ENCODE peak calls at places on chromosomes 12 and 14, in nine cellular contexts. A is esophagus squamous epithelium; N is left ventricle myocardium inferior; O is PC-3; W is heart left ventricle; U is transverse colon; M is CD8-positive, alpha-beta memory T cell; C is H1; V is lung. L is an unnamed sample.

GRCh38 chr12:57604454-57605307 is at the start of gene DTX3:
- DNase-seq in C (no peak), O (no peak), U (no peak), M (no peak), W (peak; percentile 54), A (no peak), N (peak; percentile 55), V (no peak), L (peak; percentile 38)

GRCh38 chr12:23093488-23093887 is 468.5 kb downstream of the ETNK1 start:
- DNase-seq in C (no peak), N (no peak), V (no peak), M (no peak), W (no peak), A (no peak), U (no peak), O (no peak), L (no peak)

GRCh38 chr14:98144964-98145363 is 1127.0 kb downstream of the BCL11B start:
- DNase-seq in M (no peak), U (no peak), W (no peak), A (no peak), V (no peak), C (no peak), O (peak; percentile 3), N (no peak), L (peak; percentile 64)

GRCh38 chr14:69226178-69226577 is 33.8 kb upstream of the GALNT16 start:
- DNase-seq in M (no peak), W (no peak), N (no peak), A (no peak), U (no peak), V (no peak), C (no peak), O (no peak), L (no peak)

GRCh38 chr12:1859643-1860042 is 39.3 kb downstream of the LRTM2 start:
- DNase-seq in A (no peak), U (no peak), O (peak; percentile 68), W (no peak), V (no peak), N (no peak), M (no peak), C (no peak), L (no peak)

GRCh38 chr12:47017901-47018479 is 61.4 kb upstream of the PCED1B start:
- DNase-seq in N (no peak), C (no peak), O (peak; percentile 92), V (no peak), A (no peak), U (no peak), M (no peak), W (no peak), L (no peak)

GRCh38 chr14:102319351-102320032 is at the start of gene ZNF839:
- DNase-seq in C (peak; percentile 66), V (peak; percentile 93), W (peak; percentile 95), A (peak; percentile 64), M (peak; percentile 90), U (peak; percentile 94), O (peak; percentile 91), N (peak; percentile 93), L (peak; percentile 95)

GRCh38 chr12:94718114-94718513 is 67.8 kb upstream of the TMCC3 start:
- DNase-seq in W (no peak), A (no peak), N (no peak), V (no peak), U (no peak), C (no peak), O (peak; percentile 19), M (no peak), L (no peak)

GRCh38 chr14:68785817-68786490 is 6.9 kb downstream of the ZFP36L1 start:
- DNase-seq in W (no peak), C (no peak), U (peak; percentile 34), O (peak; percentile 18), A (no peak), M (peak; percentile 57), V (no peak), N (no peak), L (peak; percentile 30)

GRCh38 chr12:114355389-114356088 is 50.4 kb downstream of the TBX5 start:
- DNase-seq in A (no peak), W (peak; percentile 50), M (no peak), C (no peak), V (no peak), O (peak; percentile 3), N (peak; percentile 46), U (no peak), L (no peak)

GRCh38 chr12:95763809-95764253 is 26.7 kb downstream of the NTN4 start:
- DNase-seq in O (peak; percentile 96), U (no peak), W (peak; percentile 46), A (no peak), V (no peak), M (no peak), C (no peak), N (no peak), L (peak; percentile 71)

GRCh38 chr14:76131071-76131985 is 20.4 kb upstream of the GPATCH2L start:
- DNase-seq in V (no peak), O (no peak), W (no peak), C (no peak), N (no peak), M (no peak), U (no peak), A (no peak), L (no peak)

GRCh38 chr12:29148958-29149690 is at the start of gene FAR2:
- DNase-seq in O (peak; percentile 69), V (peak; percentile 43), U (peak; percentile 77), A (no peak), W (peak; percentile 62), N (peak; percentile 51), C (no peak), M (peak; percentile 45), L (peak; percentile 28)

GRCh38 chr12:59093090-59093489 is 172.8 kb upstream of the LRIG3 start:
- DNase-seq in U (no peak), V (no peak), C (no peak), M (no peak), N (no peak), W (no peak), O (no peak), A (no peak), L (no peak)

GRCh38 chr12:11545438-11546330 is 103.8 kb upstream of the ETV6 start:
- DNase-seq in N (no peak), W (no peak), M (peak; percentile 70), V (no peak), O (no peak), U (no peak), A (no peak), C (no peak), L (no peak)

GRCh38 chr12:131124487-131125280 is 171.0 kb downstream of the ADGRD1 start:
- DNase-seq in N (no peak), O (no peak), A (no peak), U (no peak), W (no peak), C (no peak), M (no peak), V (no peak), L (no peak)

DNA sequence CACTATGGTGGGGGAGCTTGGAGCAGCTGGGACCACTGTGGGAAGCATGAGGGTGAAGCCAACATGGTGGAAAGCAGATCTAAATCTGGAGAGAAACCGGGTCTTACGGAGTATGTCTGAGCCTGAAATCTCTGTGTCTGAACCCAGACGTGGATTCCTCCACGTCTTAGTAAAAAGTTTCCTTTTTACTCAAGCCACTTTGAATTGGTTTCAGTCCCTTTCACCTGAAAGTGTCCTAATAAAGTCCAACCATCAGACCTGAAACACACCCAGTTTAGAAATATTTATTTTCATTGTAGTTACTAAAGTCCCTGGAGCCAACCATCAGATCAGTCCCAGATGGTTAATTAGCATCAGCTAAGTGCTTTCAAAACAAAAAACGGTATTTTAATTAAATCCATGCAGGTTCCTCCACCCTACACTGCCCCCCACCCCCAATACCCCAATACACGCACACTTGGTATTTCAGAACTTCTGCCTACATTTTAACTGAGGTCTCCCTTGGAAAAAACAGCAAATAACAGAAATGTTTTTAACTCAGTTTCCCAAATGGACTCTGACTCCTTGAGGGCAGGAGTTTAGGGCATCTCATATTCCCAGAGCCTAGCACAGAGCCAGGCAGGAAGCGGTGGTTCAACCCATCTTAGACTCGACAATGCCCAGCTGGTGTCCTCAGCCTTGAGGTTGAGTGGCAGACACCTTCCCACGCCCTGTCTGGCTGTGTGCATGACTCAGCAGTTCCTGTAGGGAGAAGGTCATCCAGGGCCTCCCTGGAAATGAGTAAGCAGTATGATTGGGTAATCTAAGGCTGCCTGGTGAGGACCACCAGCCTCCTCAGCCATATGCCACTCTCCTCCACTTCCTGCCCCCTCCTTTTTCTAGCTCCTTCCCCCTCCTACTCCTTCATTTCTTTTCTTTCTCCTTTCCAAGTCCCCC is 175.8 kb downstream of the TTC8 start:
- DNase-seq in W (no peak), V (peak; percentile 54), O (peak; percentile 94), A (no peak), N (no peak), M (no peak), U (peak; percentile 68), C (no peak), L (peak; percentile 93)
- H3K4me1 ChIP-seq in W (no peaks in the 10 kb centered on the region), V (peaks cover 7% of the 10 kb centered on the region), O (peaks cover 36% of the 10 kb centered on the region), A (peaks cover 16% of the 10 kb centered on the region), N (no peaks in the 10 kb centered on the region), M (no peaks in the 10 kb centered on the region), U (no peaks in the 10 kb centered on the region), C (no peaks in the 10 kb centered on the region), L (peaks cover 16% of the 10 kb centered on the region)

GRCh38 chr12:79560165-79560889 is 130.4 kb downstream of the PAWR start:
- DNase-seq in U (no peak), O (peak; percentile 56), N (no peak), W (no peak), V (no peak), M (no peak), C (no peak), A (no peak), L (no peak)

GRCh38 chr12:79558924-79559469 is 131.8 kb downstream of the PAWR start:
- DNase-seq in C (no peak), O (no peak), M (no peak), A (no peak), W (no peak), V (no peak), U (no peak), N (no peak), L (no peak)

GRCh38 chr12:79559591-79559990 is 131.2 kb downstream of the PAWR start:
- DNase-seq in C (no peak), W (no peak), M (no peak), V (no peak), A (no peak), O (no peak), U (no peak), N (no peak), L (no peak)

GRCh38 chr12:79563021-79563739 is 127.6 kb downstream of the PAWR start:
- DNase-seq in V (no peak), O (peak; percentile 65), N (no peak), A (no peak), C (no peak), W (no peak), U (no peak), M (no peak), L (no peak)

GRCh38 chr12:79561401-79562132 is 129.2 kb downstream of the PAWR start:
- DNase-seq in A (no peak), O (no peak), V (no peak), U (no peak), W (no peak), N (no peak), M (no peak), C (no peak), L (no peak)
- H3K36me3 ChIP-seq in A (peaks cover 33% of the 10 kb centered on the region), O (peaks cover 5% of the 10 kb centered on the region), V (no peaks in the 10 kb centered on the region), U (no peaks in the 10 kb centered on the region), W (no peaks in the 10 kb centered on the region), N (peaks cover 10% of the 10 kb centered on the region), M (no peaks in the 10 kb centered on the region), C (peaks cover 61% of the 10 kb centered on the region), L (no peaks in the 10 kb centered on the region)

GRCh38 chr12:49667319-49668090 is 39.7 kb downstream of the FMNL3 start:
- DNase-seq in U (no peak), M (no peak), C (no peak), O (no peak), W (no peak), V (no peak), N (no peak), A (no peak), L (no peak)
- H3K4me1 ChIP-seq in U (peaks cover 40% of the 10 kb centered on the region), M (peaks cover 69% of the 10 kb centered on the region), C (peaks cover 4% of the 10 kb centered on the region), O (peaks cover 7% of the 10 kb centered on the region), W (peaks cover 88% of the 10 kb centered on the region), V (peaks cover 46% of the 10 kb centered on the region), N (peaks cover 83% of the 10 kb centered on the region), A (peaks cover 67% of the 10 kb centered on the region), L (peaks cover 16% of the 10 kb centered on the region)

GRCh38 chr14:67746927-67747326 is 45.2 kb downstream of the RDH12 start:
- DNase-seq in W (no peak), A (no peak), M (no peak), O (no peak), U (no peak), C (no peak), N (no peak), V (no peak), L (no peak)
- H3K36me3 ChIP-seq in W (peaks cover 47% of the 10 kb centered on the region), A (peaks cover 54% of the 10 kb centered on the region), M (peaks cover 23% of the 10 kb centered on the region), O (peaks cover 19% of the 10 kb centered on the region), U (peaks cover 27% of the 10 kb centered on the region), C (peaks cover 39% of the 10 kb centered on the region), N (peaks cover 53% of the 10 kb centered on the region), V (peaks cover 26% of the 10 kb centered on the region), L (peaks cover 39% of the 10 kb centered on the region)